ENCODE peak calls at places on chromosomes 1 and 21, in six cellular contexts. R, U, F, P, B and L are unnamed samples.

GRCh38 chr1:242129103-242129502 is 130.2 kb upstream of the MAP1LC3C start:
- DNase-seq in P (peak), U (no peak), R (no peak), F (no peak), B (no peak), L (no peak)

GRCh38 chr1:207983044-207983443 is 72.1 kb upstream of the CD34 start:
- DNase-seq in R (no peak), B (no peak), F (no peak), P (no peak), U (peak), L (no peak)

GRCh38 chr1:115874929-115875328 is 34.0 kb upstream of the NHLH2 start:
- DNase-seq in F (no peak), P (peak), U (no peak), B (no peak), R (no peak), L (no peak)

GRCh38 chr1:203671047-203671446 is 44.4 kb downstream of the ATP2B4 start:
- DNase-seq in P (no peak), F (no peak), B (no peak), U (no peak), R (no peak), L (no peak)

GRCh38 chr1:15702722-15703550 is 18.8 kb downstream of the PLEKHM2 start:
- DNase-seq in B (no peak), R (no peak), U (no peak), F (no peak), P (peak), L (no peak)

GRCh38 chr1:61580417-61580816 is 144.5 kb downstream of the TM2D1 start:
- DNase-seq in R (no peak), F (no peak), B (no peak), U (no peak), P (peak), L (no peak)

GRCh38 chr1:8374812-8375211 is 56.9 kb downstream of the SLC45A1 start:
- DNase-seq in U (peak), F (no peak), P (peak), R (no peak), B (no peak), L (no peak)

GRCh38 chr1:39183503-39184353 is 20.8 kb upstream of the MACF1 start:
- DNase-seq in B (peak), U (peak), F (peak), P (peak), R (no peak), L (peak)

GRCh38 chr1:71101839-71102376 is 21.1 kb upstream of the ZRANB2 start:
- DNase-seq in R (no peak), U (no peak), P (no peak), B (no peak), F (no peak), L (no peak)

GRCh38 chr1:114025609-114026401 is 46.5 kb downstream of the OLFML3 start:
- DNase-seq in F (no peak), R (no peak), U (no peak), P (no peak), B (no peak), L (no peak)

GRCh38 chr21:39523398-39523797 is 71.6 kb downstream of the SH3BGR start:
- DNase-seq in R (no peak), F (peak), P (peak), B (peak), U (peak), L (no peak)

GRCh38 chr1:205240118-205240517 is 12.4 kb downstream of the TMCC2 start:
- DNase-seq in P (no peak), F (no peak), U (no peak), B (no peak), R (no peak), L (no peak)

GRCh38 chr1:175150596-175151319 is 41.8 kb downstream of the KIAA0040 start:
- DNase-seq in B (no peak), P (peak), U (no peak), R (no peak), F (no peak), L (no peak)

GRCh38 chr1:35660581-35661473 is 19.5 kb upstream of the PSMB2 start:
- DNase-seq in P (peak), U (no peak), R (no peak), B (no peak), F (no peak), L (peak)

GRCh38 chr1:114224196-114224907 is 70.7 kb upstream of the SYT6 start:
- DNase-seq in B (no peak), F (no peak), R (no peak), U (no peak), P (no peak), L (no peak)

GRCh38 chr21:36052860-36053766 is 7.2 kb downstream of the SETD4 start:
- DNase-seq in U (no peak), B (no peak), F (no peak), P (no peak), R (no peak), L (no peak)

GRCh38 chr1:174023438-174023837 is 1.3 kb upstream of the RC3H1 start:
- DNase-seq in B (peak), R (no peak), F (no peak), P (no peak), U (peak), L (peak)

GRCh38 chr1:56370513-56370912 is 208.8 kb downstream of the PLPP3 start:
- DNase-seq in U (no peak), F (no peak), B (no peak), R (no peak), P (no peak), L (no peak)

GRCh38 chr1:39422604-39423003 is 68.8 kb upstream of the BMP8A start:
- DNase-seq in U (no peak), P (no peak), B (no peak), F (no peak), R (no peak), L (no peak)

GRCh38 chr1:201895913-201896807 is 7.5 kb downstream of the SHISA4 start:
- DNase-seq in P (peak), F (peak), U (peak), R (peak), B (no peak), L (peak)

GRCh38 chr1:113804421-113805255 is 7.6 kb downstream of the RSBN1 start:
- DNase-seq in P (peak), B (no peak), F (no peak), U (no peak), R (no peak), L (no peak)

GRCh38 chr1:39608906-39609305 is 30.5 kb downstream of the HEYL start:
- DNase-seq in B (no peak), P (no peak), F (no peak), U (no peak), R (no peak), L (no peak)

GRCh38 chr1:88571510-88571909 is 112.6 kb upstream of the PKN2 start:
- DNase-seq in U (no peak), B (no peak), R (no peak), P (no peak), F (no peak), L (no peak)

GRCh38 chr1:244089561-244089960 is 38.5 kb downstream of the ZBTB18 start:
- DNase-seq in R (no peak), U (no peak), F (no peak), P (no peak), B (no peak), L (no peak)

GRCh38 chr1:246218686-246219085 is 288.4 kb downstream of the SMYD3 start:
- DNase-seq in B (no peak), P (no peak), F (no peak), U (no peak), R (no peak), L (no peak)

GRCh38 chr1:210655511-210655910 is 326.8 kb downstream of the HHAT start:
- DNase-seq in F (no peak), R (no peak), P (no peak), U (no peak), B (no peak), L (no peak)

GRCh38 chr21:45831991-45832740 is 149.4 kb upstream of the COL6A1 start:
- DNase-seq in P (peak), R (no peak), U (no peak), B (no peak), F (no peak), L (no peak)

GRCh38 chr1:236147521-236148470 is 5.5 kb downstream of the GPR137B start:
- DNase-seq in B (no peak), F (no peak), R (no peak), P (no peak), U (no peak), L (no peak)

GRCh38 chr1:54253480-54253879 is 53.5 kb downstream of the MRPL37 start:
- DNase-seq in B (peak), F (no peak), P (peak), U (no peak), R (no peak), L (no peak)

DNA sequence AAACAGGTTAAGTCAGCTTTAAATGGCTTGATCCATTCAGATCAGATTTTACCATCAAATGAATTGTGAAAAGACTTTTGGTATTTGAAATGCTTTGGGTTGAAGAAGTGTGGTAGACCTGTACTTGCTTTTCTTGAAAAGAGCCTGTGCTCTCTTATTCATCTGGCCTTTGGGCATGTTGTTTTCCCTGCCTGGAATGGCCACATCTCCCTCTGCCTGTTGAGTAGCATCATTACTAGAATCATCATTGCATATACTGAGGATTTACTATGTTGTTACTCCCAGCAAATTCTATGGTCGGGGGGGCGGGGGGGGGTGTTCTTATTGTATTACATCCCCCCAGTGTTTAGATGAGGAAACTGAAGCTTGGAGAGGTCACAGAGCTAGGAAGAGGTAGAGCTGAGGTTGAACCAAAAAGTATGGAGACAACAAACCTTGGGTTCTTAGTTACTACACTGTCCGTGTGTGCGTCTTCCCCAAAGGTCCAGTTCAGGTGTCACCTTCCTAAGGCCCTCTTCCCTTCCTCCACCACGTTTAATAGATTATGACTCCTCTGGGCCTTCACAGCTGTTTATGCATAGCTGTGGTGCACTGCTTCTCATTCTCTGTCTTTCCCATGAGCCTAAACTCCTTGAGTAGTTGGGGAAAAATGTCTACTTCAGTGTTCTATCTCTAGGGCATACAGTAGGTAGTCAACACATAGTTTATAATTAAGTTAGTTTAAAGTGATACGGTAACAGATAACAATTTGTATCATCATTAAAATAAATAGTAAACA is 246.4 kb upstream of the HOOK1 start:
- DNase-seq in B (no peak), U (no peak), F (no peak), R (no peak), P (peak), L (no peak)
- TF ChIP-seq CTCF in B (peak), U (no peak), F (no peak), R (no peak), P (no peak), L (no peak)

GRCh38 chr1:110174961-110175360 is 24.7 kb downstream of the SLC6A17 start:
- DNase-seq in R (no peak), F (no peak), P (no peak), U (no peak), B (no peak), L (no peak)

GRCh38 chr1:110171134-110171733 is 20.9 kb downstream of the SLC6A17 start:
- DNase-seq in U (no peak), B (no peak), R (peak), F (no peak), P (no peak), L (no peak)

GRCh38 chr1:110172001-110172400 is 21.7 kb downstream of the SLC6A17 start:
- DNase-seq in P (no peak), U (no peak), B (no peak), F (no peak), R (peak), L (no peak)

GRCh38 chr1:110176299-110176956 is 26.1 kb downstream of the SLC6A17 start:
- DNase-seq in R (no peak), U (peak), F (no peak), P (peak), B (no peak), L (no peak)

DNA sequence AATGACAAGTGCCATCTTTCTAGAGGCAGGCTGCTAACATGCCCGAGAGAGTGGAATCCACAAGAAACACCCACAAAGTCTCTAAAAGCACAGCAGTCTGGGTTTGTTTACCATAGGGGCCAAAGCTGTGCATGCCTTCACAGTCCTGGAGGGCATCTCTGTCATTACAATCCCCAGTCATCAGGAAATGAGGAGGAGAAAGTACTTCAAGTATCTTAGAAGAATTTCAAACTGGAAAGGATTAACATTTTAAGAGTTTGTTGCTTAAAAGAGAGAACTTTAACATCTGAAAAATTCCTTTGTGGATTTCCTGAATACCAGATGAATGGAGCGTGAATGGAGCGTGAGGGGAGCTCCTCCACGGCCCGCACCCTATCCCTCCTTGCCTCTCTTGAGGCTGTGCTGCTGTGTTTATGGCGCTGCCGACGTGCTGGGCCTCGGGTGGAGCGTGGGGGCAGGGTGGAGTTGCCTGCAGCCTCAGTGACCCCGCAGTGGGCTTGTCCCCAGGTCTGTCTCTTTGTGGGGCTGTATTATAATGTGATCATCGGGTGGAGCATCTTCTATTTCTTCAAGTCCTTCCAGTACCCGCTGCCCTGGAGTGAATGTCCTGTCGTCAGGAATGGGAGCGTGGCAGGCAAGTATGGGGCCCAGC is 23.3 kb downstream of the SLC6A17 start:
- DNase-seq in F (no peak), U (no peak), R (no peak), B (no peak), P (no peak), L (no peak)
- TF ChIP-seq CTCF in F (no peak), U (no peak), R (no peak), B (no peak), P (no peak), L (no peak)

DNA sequence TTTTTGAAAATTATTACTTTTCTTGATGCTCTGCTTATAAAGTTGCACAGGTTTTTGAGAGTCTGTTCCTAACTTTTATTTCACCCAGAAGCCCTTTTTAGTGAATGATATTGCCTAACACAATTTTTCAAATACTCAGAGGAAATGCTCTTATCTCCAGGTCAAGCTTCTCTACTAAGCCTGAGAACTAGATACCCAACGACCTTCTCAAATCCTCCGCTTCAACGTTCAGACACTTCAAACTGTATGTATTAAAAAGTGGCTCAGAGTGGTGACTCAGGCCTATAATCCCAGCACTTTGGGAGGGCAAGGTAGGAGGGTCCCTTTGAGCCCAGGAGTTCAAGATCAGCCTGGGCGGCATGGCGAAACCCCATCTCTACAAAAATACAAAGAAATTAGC is 88.4 kb downstream of the ASH1L start:
- DNase-seq in R (no peak), F (no peak), P (no peak), B (no peak), U (no peak), L (no peak)
- TF ChIP-seq CTCF in R (no peak), F (no peak), P (no peak), B (no peak), U (no peak), L (no peak)

GRCh38 chr1:100230760-100231159 is 18.9 kb downstream of the DBT start:
- DNase-seq in P (no peak), B (no peak), F (no peak), R (no peak), U (no peak), L (no peak)

GRCh38 chr1:100234432-100234831 is 15.2 kb downstream of the DBT start:
- DNase-seq in P (no peak), B (no peak), F (no peak), R (no peak), U (no peak), L (no peak)

GRCh38 chr1:100232156-100232555 is 17.5 kb downstream of the DBT start:
- DNase-seq in B (no peak), R (no peak), U (no peak), P (no peak), F (no peak), L (no peak)

GRCh38 chr1:100229681-100230443 is 19.8 kb downstream of the DBT start:
- DNase-seq in B (no peak), F (no peak), P (peak), U (no peak), R (no peak), L (no peak)
- TF ChIP-seq CTCF in B (no peak), F (no peak), P (no peak), U (no peak), R (no peak), L (no peak)

DNA sequence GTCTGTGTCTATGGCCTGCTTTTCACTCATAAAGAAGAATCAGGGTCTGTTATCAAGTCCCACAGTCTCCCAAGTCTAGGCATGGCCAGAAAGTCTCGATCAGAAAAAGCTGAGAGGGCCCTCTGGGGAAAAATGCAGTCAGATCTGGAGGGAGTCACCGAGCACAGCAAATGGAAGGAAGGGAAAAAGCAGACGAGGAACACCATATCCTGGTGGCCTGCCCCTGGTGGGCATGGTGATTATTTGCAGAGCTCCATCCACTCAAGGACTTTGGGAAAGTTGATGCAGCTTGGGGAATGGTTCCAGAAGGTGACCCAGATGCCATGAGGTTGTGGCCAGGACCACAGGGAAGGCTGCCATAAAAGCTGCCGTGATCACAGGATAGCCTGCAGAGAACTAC is 189.1 kb downstream of the CLIC6 start:
- DNase-seq in R (no peak), P (no peak), F (no peak), U (no peak), B (no peak), L (no peak)
- TF ChIP-seq CTCF in R (peak), P (no peak), F (no peak), U (no peak), B (peak), L (peak)

GRCh38 chr1:63622847-63623566 is 29.8 kb downstream of the PGM1 start:
- DNase-seq in R (no peak), B (no peak), F (no peak), P (no peak), U (no peak), L (no peak)

GRCh38 chr1:63623952-63624351 is 30.7 kb downstream of the PGM1 start:
- DNase-seq in F (no peak), U (no peak), R (no peak), B (no peak), P (no peak), L (no peak)

GRCh38 chr1:63621698-63622097 is 28.5 kb downstream of the PGM1 start:
- DNase-seq in F (no peak), B (no peak), U (no peak), P (no peak), R (no peak), L (no peak)

GRCh38 chr1:63626222-63626621 is 33.0 kb downstream of the PGM1 start:
- DNase-seq in U (no peak), R (no peak), F (no peak), P (no peak), B (no peak), L (no peak)

GRCh38 chr1:63624911-63625310 is 31.7 kb downstream of the PGM1 start:
- DNase-seq in P (no peak), U (no peak), B (no peak), F (no peak), R (no peak), L (no peak)
- TF ChIP-seq CTCF in P (no peak), U (no peak), B (peak), F (no peak), R (no peak), L (no peak)

GRCh38 chr1:239387304-239388231 is 1.2 kb downstream of the CHRM3 start:
- DNase-seq in P (peak), F (peak), R (peak), U (peak), B (no peak), L (peak)

GRCh38 chr1:239388578-239388977 is 2.2 kb downstream of the CHRM3 start:
- DNase-seq in R (no peak), B (no peak), F (no peak), P (no peak), U (no peak), L (no peak)

GRCh38 chr1:239383714-239384113 is 2.7 kb upstream of the CHRM3 start:
- DNase-seq in B (no peak), F (no peak), R (no peak), P (no peak), U (no peak), L (no peak)

GRCh38 chr1:239389703-239390102 is 3.3 kb downstream of the CHRM3 start:
- DNase-seq in R (no peak), U (no peak), P (peak), B (no peak), F (no peak), L (no peak)

GRCh38 chr1:239386453-239387303 is at the start of gene CHRM3:
- DNase-seq in P (peak), B (no peak), R (peak), F (peak), U (peak), L (peak)
- TF ChIP-seq CTCF in P (peak), B (peak), R (no peak), F (no peak), U (no peak), L (no peak)